ENCODE peak calls at places on chromosomes 7 and 10, in five cellular contexts. M is IMR-90, G is HepG2, Z is K562, J is GM12878. T is an unnamed sample.

GRCh38 chr7:115782716-115783460 is 247.7 kb downstream of the TFEC start:
- DNase-seq in M (no peak), G (no peak), Z (no peak), J (no peak), T (no peak)

GRCh38 chr10:112250555-112250954 is 32.6 kb upstream of the TECTB start:
- DNase-seq in M (peak), G (no peak), Z (no peak), J (no peak), T (no peak)

GRCh38 chr7:112930787-112931186 is 140.6 kb upstream of the TMEM168 start:
- DNase-seq in M (peak), G (peak), Z (no peak), J (no peak), T (no peak)

GRCh38 chr10:74011762-74012161 is 13.8 kb downstream of the VCL start:
- DNase-seq in M (peak), G (no peak), Z (peak), J (no peak), T (no peak)

GRCh38 chr7:112160130-112160770 is 45.9 kb downstream of the DOCK4 start:
- DNase-seq in M (peak), G (peak), Z (no peak), J (no peak), T (peak)

GRCh38 chr7:65448824-65449504 is 75.3 kb downstream of the ZNF92 start:
- DNase-seq in M (peak), G (no peak), Z (no peak), J (no peak), T (no peak)

GRCh38 chr7:131941291-131941690 is 384.9 kb upstream of the PODXL start:
- DNase-seq in M (no peak), G (no peak), Z (no peak), J (no peak), T (no peak)

GRCh38 chr7:47508389-47509380 is 73.2 kb downstream of the TNS3 start:
- DNase-seq in M (peak), G (peak), Z (no peak), J (no peak), T (peak)

GRCh38 chr10:114822771-114823463 is 1.3 kb downstream of the FHIP2A start:
- DNase-seq in M (peak), G (peak), Z (no peak), J (no peak), T (no peak)

GRCh38 chr10:118745056-118745455 is 9.7 kb downstream of the CACUL1 start:
- DNase-seq in M (no peak), G (no peak), Z (no peak), J (no peak), T (no peak)

GRCh38 chr7:128136215-128136597 is 104.9 kb upstream of the LEP start:
- DNase-seq in M (no peak), G (no peak), Z (no peak), J (no peak), T (peak)

GRCh38 chr10:130027716-130028464 is 63.8 kb upstream of the EBF3 start:
- DNase-seq in M (no peak), G (peak), Z (no peak), J (no peak), T (peak)

GRCh38 chr7:87517136-87517805 is 41.8 kb upstream of the ABCB4 start:
- DNase-seq in M (peak), G (no peak), Z (no peak), J (no peak), T (no peak)

GRCh38 chr10:7011994-7012393 is 398.8 kb downstream of the SFMBT2 start:
- DNase-seq in M (no peak), G (no peak), Z (no peak), J (no peak), T (no peak)

GRCh38 chr7:141244466-141244865 is 170.6 kb downstream of the TMEM178B start:
- DNase-seq in M (no peak), G (no peak), Z (no peak), J (no peak), T (no peak)

GRCh38 chr10:99981581-99982199 is 28.1 kb downstream of the DNMBP start:
- DNase-seq in M (no peak), G (no peak), Z (no peak), J (no peak), T (no peak)

GRCh38 chr10:14712991-14713422 is 61.7 kb downstream of the FAM107B start:
- DNase-seq in M (peak), G (peak), Z (no peak), J (no peak), T (peak)

GRCh38 chr7:76364198-76364584 is 5.4 kb upstream of the YWHAG start:
- DNase-seq in M (peak), G (no peak), Z (peak), J (no peak), T (no peak)

GRCh38 chr7:155381852-155382801 is 75.8 kb upstream of the EN2 start:
- DNase-seq in M (no peak), G (no peak), Z (no peak), J (no peak), T (peak)

GRCh38 chr7:112994666-112995065 is 92.0 kb downstream of the GPR85 start:
- DNase-seq in M (no peak), G (no peak), Z (no peak), J (no peak), T (no peak)

GRCh38 chr7:108454674-108455523 is 1.3 kb downstream of the NRCAM start:
- DNase-seq in M (no peak), G (no peak), Z (no peak), J (no peak), T (peak)

GRCh38 chr7:69800495-69800894 is 202.2 kb downstream of the AUTS2 start:
- DNase-seq in M (no peak), G (no peak), Z (peak), J (no peak), T (peak)

GRCh38 chr10:75817224-75817623 is 385.8 kb downstream of the LRMDA start:
- DNase-seq in M (no peak), G (no peak), Z (no peak), J (no peak), T (no peak)

GRCh38 chr7:116653204-116653603 is 18.8 kb upstream of the MET start:
- DNase-seq in M (peak), G (no peak), Z (no peak), J (no peak), T (no peak)

GRCh38 chr7:114048386-114049235 is 129.8 kb upstream of the PPP1R3A start:
- DNase-seq in M (peak), G (peak), Z (peak), J (no peak), T (peak)

GRCh38 chr7:85512802-85513201 is 325.9 kb upstream of the SEMA3D start:
- DNase-seq in M (no peak), G (no peak), Z (no peak), J (no peak), T (no peak)

GRCh38 chr10:70683601-70684329 is 11.5 kb downstream of the ADAMTS14 start:
- DNase-seq in M (no peak), G (no peak), Z (no peak), J (no peak), T (no peak)

GRCh38 chr7:130845581-130846085 is 111.6 kb upstream of the KLF14 start:
- DNase-seq in M (peak), G (no peak), Z (no peak), J (no peak), T (no peak)

DNA sequence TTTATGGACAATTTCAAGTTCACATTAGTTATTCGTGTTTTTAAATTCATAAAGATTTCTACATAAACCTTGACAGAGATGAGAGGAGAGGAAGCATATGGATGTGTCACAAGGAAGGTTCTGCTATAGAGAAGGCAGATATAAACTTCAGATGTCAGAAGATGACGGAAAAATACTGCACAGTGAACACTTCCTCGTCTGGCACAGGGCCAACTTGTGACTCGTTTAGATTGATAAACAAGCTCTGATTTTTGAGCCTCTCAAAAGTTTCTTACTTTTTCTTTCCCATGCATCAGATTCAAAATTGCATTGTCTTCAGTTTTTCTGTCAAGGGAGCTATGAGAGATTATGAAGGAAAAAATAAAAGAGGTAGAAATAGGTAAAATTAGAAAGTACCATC is 156.4 kb upstream of the MINDY3 start:
- DNase-seq in M (no peak), G (no peak), Z (peak), J (no peak), T (no peak)
- TF ChIP-seq MXI1 in M (no peak), G (no peak), Z (no peak), J (no peak), T (no peak)

GRCh38 chr7:119482671-119483070 is 790.3 kb upstream of the KCND2 start:
- DNase-seq in M (no peak), G (no peak), Z (no peak), J (no peak), T (no peak)

GRCh38 chr7:119483364-119483763 is 789.6 kb upstream of the KCND2 start:
- DNase-seq in M (no peak), G (no peak), Z (no peak), J (no peak), T (no peak)

DNA sequence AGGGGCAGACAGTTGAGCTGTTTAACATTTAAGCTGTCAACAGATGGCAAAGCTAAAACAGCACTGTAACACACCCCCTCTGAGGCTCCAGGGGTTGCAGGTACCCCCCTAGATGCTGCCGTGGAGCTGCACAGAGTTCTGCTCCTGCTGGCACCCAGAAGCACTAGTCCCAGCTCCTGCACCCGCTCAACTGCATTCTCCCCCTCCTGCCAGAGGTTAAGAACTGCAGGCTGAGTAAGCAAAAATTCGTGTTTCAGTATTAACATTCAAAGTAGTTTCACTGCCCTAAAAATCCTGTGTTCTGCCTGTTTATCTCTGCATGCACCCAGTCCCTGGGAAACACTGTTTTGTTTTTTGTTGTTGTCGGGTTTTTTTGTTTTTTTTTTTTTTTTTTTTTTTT is 790.8 kb upstream of the KCND2 start:
- DNase-seq in M (no peak), G (peak), Z (peak), J (peak), T (peak)
- TF ChIP-seq MXI1 in M (no peak), G (no peak), Z (no peak), J (no peak), T (no peak)

GRCh38 chr10:133249094-133249780 is 11.6 kb downstream of the VENTX start:
- DNase-seq in M (no peak), G (no peak), Z (no peak), J (no peak), T (no peak)
- TF ChIP-seq MXI1 in M (no peak), G (no peak), Z (no peak), J (no peak), T (no peak)

DNA sequence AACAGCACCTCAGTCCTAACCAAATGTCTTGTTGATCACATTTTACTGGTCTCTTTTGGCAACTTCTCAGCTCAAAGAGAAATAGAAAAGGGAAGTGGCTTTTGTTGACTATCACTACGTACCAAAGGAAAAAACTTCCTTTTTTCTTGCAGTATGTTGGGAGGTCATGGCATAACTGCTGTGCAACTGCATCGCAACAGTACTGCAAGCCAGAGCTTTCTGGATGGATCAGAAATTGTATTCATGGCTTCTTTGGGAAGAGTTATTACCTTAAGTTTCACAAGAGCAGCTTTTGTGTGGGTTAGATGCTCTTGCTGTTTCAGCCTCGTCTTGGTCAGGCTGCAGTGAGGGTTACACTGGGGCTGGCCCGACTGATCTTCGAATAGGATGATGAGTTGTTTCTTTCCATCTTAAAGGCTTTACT is 153.3 kb downstream of the CELF2 start:
- DNase-seq in M (no peak), G (no peak), Z (no peak), J (no peak), T (no peak)
- TF ChIP-seq MXI1 in M (no peak), G (no peak), Z (no peak), J (no peak), T (no peak)

DNA sequence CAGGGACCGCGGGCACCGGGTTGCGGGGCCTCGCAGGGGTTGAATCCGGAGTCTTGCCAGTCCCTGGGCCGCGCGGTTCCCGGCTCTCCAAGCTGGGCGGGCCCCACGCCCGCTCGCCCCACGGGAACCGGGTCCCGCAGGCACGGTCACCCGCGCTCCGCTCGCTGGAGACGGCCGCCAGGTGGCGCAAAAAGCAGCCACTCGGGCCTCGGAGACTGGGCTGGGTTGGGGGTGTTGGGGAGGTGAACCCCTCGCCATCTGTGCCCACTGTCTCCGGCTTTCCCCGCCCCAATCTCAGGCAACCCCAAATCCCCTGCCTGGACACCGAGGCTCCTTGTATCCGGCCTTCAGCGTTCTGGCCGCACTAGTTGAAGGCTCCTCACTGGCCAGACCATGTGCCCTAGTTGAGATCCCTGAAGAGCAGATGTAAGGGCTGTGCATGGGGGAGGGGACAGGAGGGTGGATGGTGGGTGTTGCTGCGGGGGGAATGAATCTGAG is 1.5 kb upstream of the ACHE start:
- DNase-seq in M (no peak), G (no peak), Z (peak), J (no peak), T (peak)
- TF ChIP-seq MXI1 in M (no peak), G (no peak), Z (no peak), J (no peak), T (peak)

DNA sequence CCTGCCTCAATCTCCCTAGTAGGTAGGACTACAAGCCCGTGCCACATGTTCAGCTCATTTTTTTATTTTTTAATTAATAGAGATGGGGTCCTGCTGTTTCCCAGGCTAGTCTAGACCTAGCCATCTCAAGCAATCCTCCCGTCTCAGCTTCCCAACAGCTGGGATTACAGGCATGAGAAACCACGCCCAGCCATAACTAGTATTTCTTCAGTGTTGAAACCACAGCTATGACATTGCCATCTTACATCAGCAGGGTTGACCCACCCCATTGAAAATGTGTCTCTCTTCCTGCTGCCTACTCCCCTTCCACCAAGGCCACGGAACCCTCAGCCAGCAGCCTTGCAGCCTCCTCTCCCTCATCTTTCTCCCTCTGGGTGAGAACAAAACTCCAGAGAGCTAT is 62.1 kb upstream of the ZNF746 start:
- DNase-seq in M (peak), G (no peak), Z (no peak), J (no peak), T (no peak)
- TF ChIP-seq MXI1 in M (no peak), G (no peak), Z (no peak), J (no peak), T (no peak)